ENCODE peak calls at places on chromosomes 5 and 9, in four cellular contexts. P, A, S and K are unnamed samples.

GRCh38 chr9:114065304-114065703 is 12.8 kb downstream of the AMBP start:
- DNase-seq in P (no peak), A (no peak), S (no peak), K (no peak)

GRCh38 chr5:36298546-36298945 is 3.2 kb downstream of the RANBP3L start:
- DNase-seq in P (no peak), A (no peak), S (no peak), K (no peak)

GRCh38 chr9:8558176-8558575 is 758.6 kb upstream of the DMAC1 start:
- DNase-seq in P (no peak), A (no peak), S (no peak), K (no peak)

GRCh38 chr5:96493189-96493790 is 60.2 kb upstream of the PCSK1 start:
- DNase-seq in P (no peak), A (no peak), S (no peak), K (no peak)

GRCh38 chr5:28567050-28567449 is 1528.7 kb upstream of the CDH9 start:
- DNase-seq in P (no peak), A (no peak), S (no peak), K (no peak)

GRCh38 chr5:38077652-38078051 is 180.7 kb upstream of the EGFLAM start:
- DNase-seq in P (no peak), A (no peak), S (no peak), K (no peak)

GRCh38 chr5:77353251-77353650 is 138.9 kb downstream of the WDR41 start:
- DNase-seq in P (no peak), A (no peak), S (no peak), K (no peak)

GRCh38 chr5:132714456-132715307 is 22.7 kb downstream of the KIF3A start:
- DNase-seq in P (no peak), A (no peak), S (no peak), K (no peak)

GRCh38 chr5:55146543-55147151 is 13.3 kb upstream of the GPX8 start:
- DNase-seq in P (peak), A (peak), S (peak), K (peak)

GRCh38 chr5:40755407-40756365 is at the start of gene TTC33:
- DNase-seq in P (peak), A (peak), S (peak), K (peak)

GRCh38 chr9:90023861-90024260 is 419.0 kb downstream of the GADD45G start:
- DNase-seq in P (no peak), A (no peak), S (no peak), K (no peak)

GRCh38 chr5:139631520-139632165 is 16.5 kb upstream of the CXXC5 start:
- DNase-seq in P (no peak), A (no peak), S (no peak), K (no peak)

GRCh38 chr9:124441291-124441690 is 9.0 kb upstream of the ADGRD2 start:
- DNase-seq in P (no peak), A (no peak), S (no peak), K (no peak)

GRCh38 chr9:136599811-136600660 is 54.2 kb upstream of the NOTCH1 start:
- DNase-seq in P (no peak), A (no peak), S (no peak), K (no peak)

DNA sequence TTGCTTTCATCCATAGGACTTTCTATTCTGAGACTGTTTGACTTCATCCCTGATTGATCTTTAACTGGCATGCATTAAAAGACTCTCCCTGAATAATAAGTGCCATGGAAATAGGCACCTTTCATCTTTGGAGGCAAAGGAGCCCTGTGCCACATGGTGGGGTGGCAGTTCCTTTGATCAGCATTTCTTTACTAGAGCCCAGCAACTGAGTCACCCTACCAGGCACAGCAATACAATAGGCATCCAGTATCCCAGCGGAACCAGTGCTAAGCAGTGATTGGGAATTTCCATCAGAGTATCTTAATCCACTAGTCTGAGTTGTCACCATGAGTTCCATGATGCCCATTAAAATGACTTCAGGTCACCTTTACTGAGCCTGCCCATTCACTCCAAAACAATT is 476.1 kb upstream of the MPDZ start:
- DNase-seq in P (no peak), A (no peak), S (no peak), K (no peak)
- TF ChIP-seq CTCF in P (no peak), A (no peak), S (no peak), K (no peak)

GRCh38 chr9:134585746-134586706 is 55.6 kb upstream of the COL5A1 start:
- DNase-seq in P (no peak), A (peak), S (no peak), K (peak)
- TF ChIP-seq CTCF in P (no peak), A (no peak), S (no peak), K (no peak)

GRCh38 chr5:122978644-122979297 is 57.8 kb downstream of the PPIC start:
- DNase-seq in P (no peak), A (no peak), S (no peak), K (no peak)

GRCh38 chr5:122981846-122982245 is 54.7 kb downstream of the PPIC start:
- DNase-seq in P (no peak), A (no peak), S (no peak), K (no peak)

GRCh38 chr5:122985006-122985700 is 51.4 kb downstream of the PPIC start:
- DNase-seq in P (no peak), A (no peak), S (no peak), K (no peak)

GRCh38 chr5:122984425-122984824 is 52.1 kb downstream of the PPIC start:
- DNase-seq in P (no peak), A (no peak), S (no peak), K (no peak)

GRCh38 chr5:122982376-122982775 is 54.1 kb downstream of the PPIC start:
- DNase-seq in P (no peak), A (no peak), S (no peak), K (no peak)
- TF ChIP-seq CTCF in P (no peak), A (no peak), S (no peak), K (no peak)

GRCh38 chr5:124920909-124921666 is 174.6 kb upstream of the ZNF608 start:
- DNase-seq in P (no peak), A (no peak), S (peak), K (no peak)
- TF ChIP-seq CTCF in P (no peak), A (no peak), S (no peak), K (no peak)

GRCh38 chr5:13833440-13833839 is 111.0 kb downstream of the DNAH5 start:
- DNase-seq in P (no peak), A (no peak), S (no peak), K (no peak)

GRCh38 chr5:13830536-13830935 is 114.0 kb downstream of the DNAH5 start:
- DNase-seq in P (no peak), A (no peak), S (no peak), K (no peak)

GRCh38 chr5:13831236-13831810 is 113.2 kb downstream of the DNAH5 start:
- DNase-seq in P (no peak), A (no peak), S (no peak), K (no peak)
- TF ChIP-seq CTCF in P (no peak), A (no peak), S (no peak), K (no peak)